ENCODE peak calls at places on chromosomes 11 and 22, in nine cellular contexts. Z is psoas muscle; R is stimulated activated CD8-positive, alpha-beta memory T cell treated with anti-CD3 and anti-CD28 coated beads, Interleukin-15, amount 100 ng/mL, for 24 hours; C is activated gamma-delta T cell treated with Interleukin-2 at 50 U/mL for 16 hours; Y is Karpas-422; Q is hippocampal formation; O is GM18507; J is left lung; W is EL. P is an unnamed sample.

GRCh38 chr22:28375761-28376534 is 303.7 kb downstream of the TTC28 start:
- DNase-seq in Q (no peak), Z (no peak), O (no peak), Y (no peak), R (no peak), J (no peak), C (no peak), W (no peak), P (no peak)

GRCh38 chr11:57763568-57763967 is 2.0 kb downstream of the CTNND1 start:
- DNase-seq in Z (no peak), O (no peak), J (no peak), C (no peak), Q (no peak), Y (no peak), R (no peak), W (peak; percentile 58), P (no peak)

GRCh38 chr11:33965032-33965431 is 73.2 kb upstream of the LMO2 start:
- DNase-seq in Z (no peak), C (no peak), J (no peak), R (no peak), O (no peak), Q (no peak), W (no peak), Y (no peak), P (no peak)

GRCh38 chr11:44046202-44046601 is 1.6 kb upstream of the ACCSL start:
- DNase-seq in O (no peak), Z (no peak), J (no peak), R (no peak), Y (no peak), Q (no peak), W (no peak), C (no peak), P (no peak)

GRCh38 chr11:20450829-20451228 is 63.3 kb downstream of the PRMT3 start:
- DNase-seq in O (no peak), Z (no peak), R (no peak), W (no peak), J (no peak), Q (no peak), Y (no peak), C (no peak), P (no peak)

GRCh38 chr11:44430140-44430539 is 120.2 kb upstream of the ALX4 start:
- DNase-seq in Y (no peak), Z (no peak), O (no peak), J (no peak), C (no peak), W (no peak), R (no peak), Q (no peak), P (no peak)

GRCh38 chr11:118614511-118614910 is 7.1 kb downstream of the PHLDB1 start:
- DNase-seq in W (no peak), C (no peak), Z (no peak), Q (no peak), O (no peak), Y (no peak), J (no peak), R (no peak), P (peak; percentile 64)

GRCh38 chr11:132942611-132943324 is 589.5 kb downstream of the OPCML start:
- DNase-seq in J (no peak), Q (no peak), C (no peak), Z (no peak), R (no peak), Y (no peak), O (no peak), W (no peak), P (no peak)

GRCh38 chr11:32659672-32660071 is 76.0 kb downstream of the EIF3M start:
- DNase-seq in C (no peak), J (no peak), R (no peak), Z (no peak), O (no peak), Q (no peak), W (no peak), Y (no peak), P (no peak)

GRCh38 chr11:127454856-127455255 is 454.3 kb upstream of the KIRREL3 start:
- DNase-seq in R (no peak), J (no peak), Y (no peak), Z (no peak), W (no peak), C (no peak), O (no peak), Q (no peak), P (no peak)

GRCh38 chr11:78870655-78871054 is 296.0 kb upstream of the NARS2 start:
- DNase-seq in C (no peak), Z (no peak), R (no peak), W (no peak), O (no peak), Y (no peak), J (no peak), Q (no peak), P (no peak)

GRCh38 chr11:57427692-57428082 is 766 bp upstream of the SLC43A3 start:
- DNase-seq in J (peak; percentile 73), W (no peak), Q (peak; percentile 7), Z (peak; percentile 74), Y (no peak), O (no peak), R (no peak), C (no peak), P (peak; percentile 92)

GRCh38 chr11:130918081-130918480 is 1.8 kb upstream of the SNX19 start:
- DNase-seq in J (no peak), Y (no peak), Q (no peak), Z (no peak), R (no peak), C (no peak), W (no peak), O (no peak), P (no peak)

GRCh38 chr11:130666781-130667251 is 218.4 kb downstream of the ADAMTS15 start:
- DNase-seq in Q (no peak), R (no peak), W (peak; percentile 53), J (no peak), O (no peak), C (no peak), Y (no peak), Z (no peak), P (no peak)

GRCh38 chr11:126332221-126332711 is 23.2 kb upstream of the ST3GAL4 start:
- DNase-seq in Z (peak; percentile 89), W (peak; percentile 92), O (no peak), C (peak; percentile 43), R (no peak), J (no peak), Q (no peak), Y (no peak), P (peak; percentile 86)

GRCh38 chr11:65163684-65164083 is 6.3 kb upstream of the SPDYC start:
- DNase-seq in R (no peak), W (no peak), O (no peak), Z (no peak), Y (no peak), C (no peak), Q (no peak), J (no peak), P (no peak)

GRCh38 chr11:37710031-37710430 is 1112.0 kb upstream of the RAG2 start:
- DNase-seq in W (peak; percentile 4), C (no peak), O (no peak), Y (no peak), J (no peak), Z (no peak), Q (no peak), R (no peak), P (no peak)

GRCh38 chr22:34493471-34493870 is 572.5 kb upstream of the ISX start:
- DNase-seq in Z (no peak), Y (no peak), O (no peak), R (no peak), C (no peak), Q (no peak), J (no peak), W (no peak), P (no peak)

GRCh38 chr11:112965601-112966125 is 4.4 kb downstream of the NCAM1 start:
- DNase-seq in J (no peak), C (no peak), Z (peak; percentile 16), Y (no peak), O (no peak), R (no peak), W (no peak), Q (no peak), P (no peak)

GRCh38 chr11:36271794-36272409 is 17.3 kb downstream of the COMMD9 start:
- DNase-seq in C (no peak), R (no peak), J (no peak), Z (no peak), Q (no peak), Y (no peak), O (no peak), W (peak; percentile 21), P (no peak)

GRCh38 chr22:20457506-20458240 is 20.0 kb upstream of the SCARF2 start:
- DNase-seq in Q (no peak), Z (no peak), Y (no peak), O (no peak), R (no peak), W (no peak), J (no peak), C (no peak), P (no peak)

GRCh38 chr22:39960791-39961746 is 872 bp downstream of the TMA7B start:
- DNase-seq in W (peak; percentile 95), R (no peak), O (peak; percentile 54), J (peak; percentile 52), C (peak; percentile 71), Z (no peak), Q (no peak), Y (no peak), P (no peak)

GRCh38 chr11:75475767-75476650 is 43.0 kb upstream of the KLHL35 start:
- DNase-seq in Q (no peak), R (no peak), O (no peak), Y (peak; percentile 69), Z (peak; percentile 70), W (peak; percentile 62), C (peak; percentile 15), J (peak; percentile 50), P (no peak)

GRCh38 chr11:10592331-10592730 is 23.9 kb upstream of the LYVE1 start:
- DNase-seq in J (no peak), O (no peak), Q (no peak), C (no peak), Y (no peak), R (no peak), W (peak; percentile 88), Z (no peak), P (no peak)

GRCh38 chr22:28222066-28222465 is 303.0 kb upstream of the PITPNB start:
- DNase-seq in Z (no peak), O (no peak), Y (no peak), R (no peak), J (no peak), W (no peak), C (no peak), Q (no peak), P (no peak)

GRCh38 chr22:25908755-25909154 is 166.8 kb downstream of the MYO18B start:
- DNase-seq in Q (no peak), J (no peak), Z (no peak), C (no peak), R (no peak), O (no peak), Y (no peak), W (no peak), P (no peak)

GRCh38 chr11:94089356-94089755 is 39.3 kb upstream of the PANX1 start:
- DNase-seq in Y (no peak), W (no peak), O (no peak), C (no peak), J (no peak), R (no peak), Q (no peak), Z (no peak), P (no peak)

GRCh38 chr11:78042858-78043257 is 19.8 kb upstream of the KCTD14 start:
- DNase-seq in W (no peak), Q (no peak), J (no peak), O (no peak), C (no peak), R (no peak), Y (no peak), Z (no peak), P (no peak)

GRCh38 chr11:68043349-68044144 is 4.7 kb downstream of the TCIRG1 start:
- DNase-seq in Y (no peak), Q (no peak), J (no peak), Z (peak; percentile 57), W (peak; percentile 93), O (no peak), C (no peak), R (no peak), P (peak; percentile 83)

GRCh38 chr11:64848779-64849599 is 4.5 kb upstream of the CDC42BPG start:
- DNase-seq in C (peak; percentile 45), Q (no peak), R (no peak), O (no peak), W (no peak), Z (no peak), J (no peak), Y (peak; percentile 92), P (no peak)

GRCh38 chr22:42719656-42720262 is 911 bp downstream of the A4GALT start:
- DNase-seq in O (no peak), Q (no peak), Y (no peak), C (no peak), J (no peak), R (no peak), Z (no peak), W (no peak), P (no peak)

P was measured in suprapubic skin.